ENCODE peak calls at places on chromosome 10, in seven cellular contexts. One of them, this sample, is unnamed.

GRCh38 chr10:10209152-10209551 is 808.5 kb upstream of the CELF2 start:
- DNase-seq in stomach: no peak
- DNase-seq in HepG2: no peak
- DNase-seq in sigmoid colon: peak; percentile 64
- DNase-seq in H1: no peak
- DNase-seq in SK-N-SH: no peak
- DNase-seq in upper lobe of left lung: no peak
- DNase-seq in this sample: peak; percentile 64

GRCh38 chr10:32241946-32242345 is 105.0 kb downstream of the EPC1 start:
- DNase-seq in stomach: no peak
- DNase-seq in HepG2: no peak
- DNase-seq in sigmoid colon: no peak
- DNase-seq in H1: no peak
- DNase-seq in SK-N-SH: no peak
- DNase-seq in upper lobe of left lung: no peak
- DNase-seq in this sample: no peak

GRCh38 chr10:98636921-98637329 is 190.2 kb upstream of the HPS1 start:
- DNase-seq in stomach: no peak
- DNase-seq in HepG2: no peak
- DNase-seq in sigmoid colon: no peak
- DNase-seq in H1: no peak
- DNase-seq in SK-N-SH: no peak
- DNase-seq in upper lobe of left lung: no peak
- DNase-seq in this sample: no peak

GRCh38 chr10:75640803-75641202 is 209.4 kb downstream of the LRMDA start:
- DNase-seq in stomach: no peak
- DNase-seq in HepG2: no peak
- DNase-seq in sigmoid colon: no peak
- DNase-seq in H1: no peak
- DNase-seq in SK-N-SH: no peak
- DNase-seq in upper lobe of left lung: peak; percentile 75
- DNase-seq in this sample: no peak

GRCh38 chr10:71077143-71077581 is 135.2 kb upstream of the UNC5B start:
- DNase-seq in stomach: peak; percentile 14
- DNase-seq in HepG2: no peak
- DNase-seq in sigmoid colon: peak; percentile 37
- DNase-seq in H1: no peak
- DNase-seq in SK-N-SH: peak; percentile 41
- DNase-seq in upper lobe of left lung: peak; percentile 15
- DNase-seq in this sample: peak; percentile 77

GRCh38 chr10:117188399-117188798 is 8.9 kb upstream of the KCNK18 start:
- DNase-seq in stomach: no peak
- DNase-seq in HepG2: no peak
- DNase-seq in sigmoid colon: peak; percentile 5
- DNase-seq in H1: no peak
- DNase-seq in SK-N-SH: no peak
- DNase-seq in upper lobe of left lung: no peak
- DNase-seq in this sample: no peak

GRCh38 chr10:62430881-62431280 is 56.7 kb downstream of the ZNF365 start:
- DNase-seq in stomach: no peak
- DNase-seq in HepG2: no peak
- DNase-seq in sigmoid colon: no peak
- DNase-seq in H1: no peak
- DNase-seq in SK-N-SH: no peak
- DNase-seq in upper lobe of left lung: no peak
- DNase-seq in this sample: no peak

GRCh38 chr10:44966129-44966815 is 6.7 kb downstream of the RASSF4 start:
- DNase-seq in stomach: no peak
- DNase-seq in HepG2: peak; percentile 72
- DNase-seq in sigmoid colon: no peak
- DNase-seq in H1: no peak
- DNase-seq in SK-N-SH: no peak
- DNase-seq in upper lobe of left lung: peak; percentile 21
- DNase-seq in this sample: no peak

GRCh38 chr10:8102708-8103401 is 48.4 kb downstream of the GATA3 start:
- DNase-seq in stomach: no peak
- DNase-seq in HepG2: no peak
- DNase-seq in sigmoid colon: no peak
- DNase-seq in H1: no peak
- DNase-seq in SK-N-SH: no peak
- DNase-seq in upper lobe of left lung: no peak
- DNase-seq in this sample: no peak

GRCh38 chr10:11849908-11850307 is 26.8 kb downstream of the PROSER2 start:
- DNase-seq in stomach: no peak
- DNase-seq in HepG2: no peak
- DNase-seq in sigmoid colon: no peak
- DNase-seq in H1: no peak
- DNase-seq in SK-N-SH: no peak
- DNase-seq in upper lobe of left lung: peak; percentile 51
- DNase-seq in this sample: no peak

GRCh38 chr10:48273741-48274140 is 755 bp downstream of the FRMPD2 start:
- DNase-seq in stomach: no peak
- DNase-seq in HepG2: no peak
- DNase-seq in sigmoid colon: no peak
- DNase-seq in H1: no peak
- DNase-seq in SK-N-SH: no peak
- DNase-seq in upper lobe of left lung: no peak
- DNase-seq in this sample: no peak

GRCh38 chr10:132912225-132912684 is 30.1 kb downstream of the CFAP46 start:
- DNase-seq in stomach: no peak
- DNase-seq in HepG2: no peak
- DNase-seq in sigmoid colon: no peak
- DNase-seq in H1: no peak
- DNase-seq in SK-N-SH: no peak
- DNase-seq in upper lobe of left lung: no peak
- DNase-seq in this sample: no peak

GRCh38 chr10:3948843-3949242 is 163.8 kb upstream of the KLF6 start:
- DNase-seq in stomach: peak; percentile 54
- DNase-seq in HepG2: no peak
- DNase-seq in sigmoid colon: no peak
- DNase-seq in H1: no peak
- DNase-seq in SK-N-SH: peak; percentile 40
- DNase-seq in upper lobe of left lung: peak; percentile 55
- DNase-seq in this sample: peak; percentile 77

GRCh38 chr10:119651514-119652327 is 541 bp downstream of the BAG3 start:
- DNase-seq in stomach: peak; percentile 31
- DNase-seq in HepG2: no peak
- DNase-seq in sigmoid colon: peak; percentile 69
- DNase-seq in H1: no peak
- DNase-seq in SK-N-SH: no peak
- DNase-seq in upper lobe of left lung: no peak
- DNase-seq in this sample: no peak

GRCh38 chr10:43218951-43219837 is 47.7 kb downstream of the RASGEF1A start:
- DNase-seq in stomach: no peak
- DNase-seq in HepG2: no peak
- DNase-seq in sigmoid colon: peak; percentile 57
- DNase-seq in H1: no peak
- DNase-seq in SK-N-SH: peak; percentile 76
- DNase-seq in upper lobe of left lung: no peak
- DNase-seq in this sample: no peak

GRCh38 chr10:110788620-110789385 is 82.9 kb upstream of the PDCD4 start:
- DNase-seq in stomach: no peak
- DNase-seq in HepG2: no peak
- DNase-seq in sigmoid colon: no peak
- DNase-seq in H1: no peak
- DNase-seq in SK-N-SH: peak; percentile 69
- DNase-seq in upper lobe of left lung: no peak
- DNase-seq in this sample: no peak

GRCh38 chr10:96512997-96513685 is 585 bp downstream of the TLL2 start:
- DNase-seq in stomach: no peak
- DNase-seq in HepG2: no peak
- DNase-seq in sigmoid colon: no peak
- DNase-seq in H1: no peak
- DNase-seq in SK-N-SH: peak; percentile 65
- DNase-seq in upper lobe of left lung: no peak
- DNase-seq in this sample: no peak

GRCh38 chr10:24723386-24723787 is 300 bp downstream of the ARHGAP21 start:
- DNase-seq in stomach: peak; percentile 41
- DNase-seq in HepG2: no peak
- DNase-seq in sigmoid colon: peak; percentile 66
- DNase-seq in H1: no peak
- DNase-seq in SK-N-SH: peak; percentile 76
- DNase-seq in upper lobe of left lung: no peak
- DNase-seq in this sample: no peak

GRCh38 chr10:119370972-119371703 is 163.8 kb downstream of the GRK5 start:
- DNase-seq in stomach: no peak
- DNase-seq in HepG2: no peak
- DNase-seq in sigmoid colon: peak; percentile 75
- DNase-seq in H1: no peak
- DNase-seq in SK-N-SH: peak; percentile 81
- DNase-seq in upper lobe of left lung: peak; percentile 38
- DNase-seq in this sample: peak; percentile 91

GRCh38 chr10:70367195-70367796 is 15.1 kb downstream of the LRRC20 start:
- DNase-seq in stomach: no peak
- DNase-seq in HepG2: no peak
- DNase-seq in sigmoid colon: peak; percentile 46
- DNase-seq in H1: no peak
- DNase-seq in SK-N-SH: no peak
- DNase-seq in upper lobe of left lung: no peak
- DNase-seq in this sample: no peak

GRCh38 chr10:110857265-110858158 is 14.2 kb upstream of the PDCD4 start:
- DNase-seq in stomach: peak; percentile 88
- DNase-seq in HepG2: peak; percentile 59
- DNase-seq in sigmoid colon: peak; percentile 61
- DNase-seq in H1: no peak
- DNase-seq in SK-N-SH: no peak
- DNase-seq in upper lobe of left lung: peak; percentile 80
- DNase-seq in this sample: no peak

DNA sequence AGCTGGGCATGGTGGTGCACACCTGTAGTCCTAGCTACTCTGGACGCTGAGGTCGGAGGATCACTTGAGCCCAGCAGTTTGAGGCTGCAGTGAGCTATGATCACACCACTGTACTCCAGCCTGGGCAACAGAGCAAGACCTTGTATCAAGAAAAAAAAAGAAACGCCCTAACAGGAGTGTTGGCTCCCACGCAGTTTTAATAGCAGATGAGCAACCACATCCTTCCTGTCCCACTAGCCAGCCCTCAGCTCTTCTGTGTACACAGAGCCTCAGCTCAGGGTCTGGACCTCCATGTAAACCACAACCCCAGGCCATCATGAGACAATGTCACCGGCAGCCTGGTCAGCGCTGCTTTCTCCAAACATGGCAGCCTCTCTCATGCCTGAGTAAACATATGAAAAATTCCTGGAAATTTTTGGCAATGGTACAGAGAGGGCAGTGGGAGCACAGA is 108.2 kb downstream of the PIP4K2A start:
- DNase-seq in stomach: no peak
- DNase-seq in HepG2: peak; percentile 84
- DNase-seq in sigmoid colon: peak; percentile 73
- DNase-seq in H1: no peak
- DNase-seq in SK-N-SH: no peak
- DNase-seq in upper lobe of left lung: peak; percentile 76
- DNase-seq in this sample: no peak
- TF ChIP-seq POLR2AphosphoS5 in stomach: peak; percentile 15
- TF ChIP-seq POLR2AphosphoS5 in HepG2: no peak
- TF ChIP-seq POLR2AphosphoS5 in sigmoid colon: no peak
- TF ChIP-seq POLR2AphosphoS5 in H1: no peak
- TF ChIP-seq POLR2AphosphoS5 in SK-N-SH: no peak
- TF ChIP-seq POLR2AphosphoS5 in upper lobe of left lung: no peak
- TF ChIP-seq POLR2AphosphoS5 in this sample: no peak

GRCh38 chr10:102633848-102634247 is 10.4 kb upstream of the TRIM8 start:
- DNase-seq in stomach: no peak
- DNase-seq in HepG2: no peak
- DNase-seq in sigmoid colon: no peak
- DNase-seq in H1: no peak
- DNase-seq in SK-N-SH: no peak
- DNase-seq in upper lobe of left lung: no peak
- DNase-seq in this sample: no peak
- H3K4me3 ChIP-seq in stomach: no peak overlapping the region
- H3K4me3 ChIP-seq in HepG2: no peak overlapping the region
- H3K4me3 ChIP-seq in sigmoid colon: no peak overlapping the region
- H3K4me3 ChIP-seq in H1: no peak overlapping the region
- H3K4me3 ChIP-seq in SK-N-SH: no peak overlapping the region
- H3K4me3 ChIP-seq in upper lobe of left lung: no peak overlapping the region
- H3K4me3 ChIP-seq in this sample: no peak overlapping the region

GRCh38 chr10:72248477-72249151 is 25.1 kb upstream of the DDIT4 start:
- DNase-seq in stomach: peak; percentile 87
- DNase-seq in HepG2: peak; percentile 68
- DNase-seq in sigmoid colon: peak; percentile 95
- DNase-seq in H1: no peak
- DNase-seq in SK-N-SH: peak; percentile 35
- DNase-seq in upper lobe of left lung: peak; percentile 94
- DNase-seq in this sample: peak; percentile 91
- TF ChIP-seq EP300 in stomach: peak; percentile 95
- TF ChIP-seq EP300 in HepG2: no peak
- TF ChIP-seq EP300 in sigmoid colon: peak; percentile 92
- TF ChIP-seq EP300 in H1: no peak
- TF ChIP-seq EP300 in SK-N-SH: no peak
- TF ChIP-seq EP300 in upper lobe of left lung: peak; percentile 99
- TF ChIP-seq EP300 in this sample: peak; percentile 85

GRCh38 chr10:95485445-95485844 is 75.7 kb downstream of the SORBS1 start:
- DNase-seq in stomach: no peak
- DNase-seq in HepG2: peak; percentile 24
- DNase-seq in sigmoid colon: peak; percentile 39
- DNase-seq in H1: no peak
- DNase-seq in SK-N-SH: no peak
- DNase-seq in upper lobe of left lung: no peak
- DNase-seq in this sample: no peak

GRCh38 chr10:95480901-95481491 is 80.2 kb downstream of the SORBS1 start:
- DNase-seq in stomach: no peak
- DNase-seq in HepG2: peak; percentile 80
- DNase-seq in sigmoid colon: no peak
- DNase-seq in H1: no peak
- DNase-seq in SK-N-SH: no peak
- DNase-seq in upper lobe of left lung: no peak
- DNase-seq in this sample: no peak

GRCh38 chr10:95485030-95485429 is 76.1 kb downstream of the SORBS1 start:
- DNase-seq in stomach: no peak
- DNase-seq in HepG2: no peak
- DNase-seq in sigmoid colon: no peak
- DNase-seq in H1: no peak
- DNase-seq in SK-N-SH: no peak
- DNase-seq in upper lobe of left lung: no peak
- DNase-seq in this sample: no peak

GRCh38 chr10:95480102-95480900 is 80.9 kb downstream of the SORBS1 start:
- DNase-seq in stomach: no peak
- DNase-seq in HepG2: no peak
- DNase-seq in sigmoid colon: peak; percentile 77
- DNase-seq in H1: no peak
- DNase-seq in SK-N-SH: no peak
- DNase-seq in upper lobe of left lung: peak; percentile 37
- DNase-seq in this sample: peak; percentile 81

DNA sequence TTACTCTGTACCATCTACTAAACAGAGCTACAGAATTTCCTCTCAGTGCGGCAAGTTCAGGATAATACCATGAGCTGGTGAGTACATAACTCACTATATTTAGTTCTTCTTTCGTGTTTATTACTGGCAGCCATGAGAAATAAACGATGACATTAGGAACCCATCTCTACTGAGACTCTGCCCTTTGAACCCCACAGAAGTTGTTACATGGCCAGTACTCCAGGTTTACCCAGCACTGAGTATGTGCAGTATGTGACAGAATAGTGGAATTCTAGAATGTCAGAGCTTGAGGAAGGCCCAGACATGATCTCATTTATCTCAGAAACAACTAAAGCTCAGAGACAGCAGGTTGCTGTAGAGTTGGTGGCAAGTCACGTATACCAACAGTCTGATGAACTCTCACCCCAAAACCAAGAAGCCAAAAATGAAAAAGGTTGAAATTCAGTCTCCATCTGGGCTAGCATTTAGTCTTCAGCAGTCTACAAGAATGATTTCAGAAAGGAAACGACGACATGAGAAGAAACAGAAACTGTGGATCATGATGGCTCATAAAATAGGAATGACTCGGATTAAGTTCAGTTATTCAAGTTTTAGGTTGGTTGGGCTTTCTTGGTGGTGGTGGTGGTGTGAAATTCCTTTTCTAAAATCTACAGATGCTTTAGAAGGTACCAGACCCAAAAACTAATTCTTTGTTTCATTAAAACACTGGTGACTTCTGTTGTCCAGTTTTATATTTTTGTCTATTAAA is 78.5 kb downstream of the SORBS1 start:
- DNase-seq in stomach: no peak
- DNase-seq in HepG2: no peak
- DNase-seq in sigmoid colon: no peak
- DNase-seq in H1: no peak
- DNase-seq in SK-N-SH: no peak
- DNase-seq in upper lobe of left lung: no peak
- DNase-seq in this sample: no peak
- TF ChIP-seq POLR2AphosphoS5 in stomach: no peak
- TF ChIP-seq POLR2AphosphoS5 in HepG2: no peak
- TF ChIP-seq POLR2AphosphoS5 in sigmoid colon: peak; percentile 39
- TF ChIP-seq POLR2AphosphoS5 in H1: no peak
- TF ChIP-seq POLR2AphosphoS5 in SK-N-SH: no peak
- TF ChIP-seq POLR2AphosphoS5 in upper lobe of left lung: no peak
- TF ChIP-seq POLR2AphosphoS5 in this sample: no peak